ENCODE peak calls at places on chromosome 15, in ten cellular contexts. M is foreskin fibroblast, W is activated T-cell treated with anti-CD3 and anti-CD28 coated beads for 1 hour, U is ureter, V is kidney tubule cell, E is adrenal gland, L is germinal center, I is memory B cell, T is NCI-H1092 treated with DMSO at 0.1 percent for 48 hours, N is Caco-2. J is an unnamed sample.

GRCh38 chr15:66560856-66561525 is 4.8 kb downstream of the LCTL start:
- DNase-seq in M (no peak), W (no peak), U (no peak), V (no peak), E (no peak), L (no peak), I (no peak), T (no peak), N (no peak), J (no peak)

GRCh38 chr15:59176653-59177444 is 29.8 kb upstream of the LDHAL6B start:
- DNase-seq in M (no peak), W (no peak), U (no peak), V (no peak), E (no peak), L (no peak), I (no peak), T (no peak), N (no peak), J (no peak)

GRCh38 chr15:68930268-68931022 is at the start of gene SPESP1:
- DNase-seq in M (peak), W (peak), U (peak), V (peak), E (peak), L (peak), I (peak), T (no peak), N (no peak), J (peak)

GRCh38 chr15:55587321-55588069 is 650 bp downstream of the PYGO1 start:
- DNase-seq in M (peak), W (no peak), U (no peak), V (peak), E (peak), L (peak), I (peak), T (peak), N (peak), J (no peak)

GRCh38 chr15:91192285-91193058 is 92.4 kb downstream of the SV2B start:
- DNase-seq in M (no peak), W (no peak), U (no peak), V (no peak), E (no peak), L (no peak), I (no peak), T (peak), N (no peak), J (no peak)

GRCh38 chr15:100020181-100020580 is 286.9 kb upstream of the LYSMD4 start:
- DNase-seq in M (no peak), W (no peak), U (peak), V (peak), E (no peak), L (no peak), I (no peak), T (no peak), N (peak), J (no peak)

GRCh38 chr15:94910166-94910565 is 678.8 kb downstream of the MCTP2 start:
- DNase-seq in M (no peak), W (no peak), U (no peak), V (no peak), E (no peak), L (no peak), I (no peak), T (no peak), N (no peak), J (no peak)

GRCh38 chr15:74799843-74800558 is 12.6 kb upstream of the LMAN1L start:
- DNase-seq in M (peak), W (peak), U (peak), V (peak), E (peak), L (peak), I (peak), T (no peak), N (peak), J (peak)

GRCh38 chr15:69881310-69881660 is 216.4 kb downstream of the TLE3 start:
- DNase-seq in M (no peak), W (no peak), U (no peak), V (peak), E (no peak), L (peak), I (no peak), T (no peak), N (no peak), J (no peak)

GRCh38 chr15:91549581-91549980 is 303.9 kb upstream of the SLCO3A1 start:
- DNase-seq in M (no peak), W (no peak), U (no peak), V (no peak), E (no peak), L (no peak), I (no peak), T (peak), N (no peak), J (no peak)

GRCh38 chr15:55196011-55196410 is 730 bp downstream of the RSL24D1 start:
- DNase-seq in M (no peak), W (no peak), U (no peak), V (no peak), E (no peak), L (peak), I (no peak), T (no peak), N (no peak), J (no peak)

GRCh38 chr15:20645956-20646355 is 104.4 kb upstream of the GOLGA6L6 start:
- DNase-seq in M (no peak), W (no peak), U (peak), V (no peak), E (peak), L (no peak), I (no peak), T (no peak), N (no peak), J (no peak)

GRCh38 chr15:55234104-55234799 is 37.5 kb upstream of the RSL24D1 start:
- DNase-seq in M (no peak), W (no peak), U (no peak), V (no peak), E (no peak), L (no peak), I (no peak), T (no peak), N (no peak), J (no peak)

GRCh38 chr15:59307164-59307535 is 65.5 kb downstream of the MYO1E start:
- DNase-seq in M (no peak), W (no peak), U (no peak), V (no peak), E (no peak), L (no peak), I (no peak), T (no peak), N (no peak), J (peak)

GRCh38 chr15:99176757-99177156 is 71.9 kb downstream of the SYNM start:
- DNase-seq in M (peak), W (no peak), U (no peak), V (peak), E (no peak), L (no peak), I (no peak), T (no peak), N (no peak), J (no peak)

GRCh38 chr15:98649621-98649995 is 1.3 kb downstream of the IGF1R start:
- DNase-seq in M (no peak), W (peak), U (peak), V (peak), E (peak), L (peak), I (peak), T (no peak), N (peak), J (no peak)

GRCh38 chr15:63634154-63634553 is 37.0 kb downstream of the FBXL22 start:
- DNase-seq in M (no peak), W (no peak), U (no peak), V (no peak), E (no peak), L (no peak), I (no peak), T (no peak), N (no peak), J (no peak)

GRCh38 chr15:38535451-38536200 is 29.0 kb downstream of the RASGRP1 start:
- DNase-seq in M (no peak), W (no peak), U (no peak), V (peak), E (no peak), L (no peak), I (no peak), T (no peak), N (no peak), J (no peak)

GRCh38 chr15:98506172-98506571 is 142.2 kb upstream of the IGF1R start:
- DNase-seq in M (no peak), W (no peak), U (no peak), V (no peak), E (no peak), L (no peak), I (no peak), T (no peak), N (no peak), J (no peak)

GRCh38 chr15:91855684-91856553 is 2.4 kb downstream of the SLCO3A1 start:
- DNase-seq in M (no peak), W (no peak), U (no peak), V (peak), E (no peak), L (peak), I (no peak), T (peak), N (peak), J (no peak)

GRCh38 chr15:78047631-78048409 is 29.7 kb downstream of the TBC1D2B start:
- DNase-seq in M (no peak), W (no peak), U (no peak), V (no peak), E (no peak), L (no peak), I (no peak), T (no peak), N (no peak), J (peak)

GRCh38 chr15:83446417-83446816 is 724 bp upstream of the SH3GL3 start:
- DNase-seq in M (no peak), W (no peak), U (no peak), V (no peak), E (no peak), L (no peak), I (no peak), T (no peak), N (no peak), J (no peak)

GRCh38 chr15:25763206-25763880 is 99.8 kb downstream of the ATP10A start:
- DNase-seq in M (no peak), W (no peak), U (peak), V (peak), E (no peak), L (no peak), I (no peak), T (no peak), N (peak), J (no peak)

GRCh38 chr15:67190813-67191212 is 63.6 kb downstream of the AAGAB start:
- DNase-seq in M (no peak), W (no peak), U (no peak), V (no peak), E (no peak), L (no peak), I (no peak), T (no peak), N (no peak), J (no peak)

GRCh38 chr15:87287156-87287555 is 969.4 kb downstream of the NTRK3 start:
- DNase-seq in M (peak), W (no peak), U (no peak), V (no peak), E (no peak), L (no peak), I (no peak), T (no peak), N (no peak), J (no peak)

GRCh38 chr15:101147181-101147580 is 104.7 kb downstream of the CHSY1 start:
- DNase-seq in M (no peak), W (no peak), U (no peak), V (no peak), E (no peak), L (no peak), I (no peak), T (no peak), N (no peak), J (no peak)

GRCh38 chr15:78740904-78741274 is 70.4 kb downstream of the ADAMTS7 start:
- DNase-seq in M (no peak), W (no peak), U (peak), V (no peak), E (no peak), L (no peak), I (no peak), T (no peak), N (no peak), J (no peak)

GRCh38 chr15:75153084-75153483 is 48.6 kb upstream of the C15orf39 start:
- DNase-seq in M (no peak), W (no peak), U (no peak), V (peak), E (peak), L (no peak), I (no peak), T (no peak), N (no peak), J (no peak)

GRCh38 chr15:78455749-78456148 is 17.7 kb downstream of the IREB2 start:
- DNase-seq in M (no peak), W (no peak), U (no peak), V (no peak), E (peak), L (no peak), I (no peak), T (peak), N (no peak), J (no peak)

GRCh38 chr15:67098768-67099282 is 33.4 kb downstream of the SMAD3 start:
- DNase-seq in M (no peak), W (no peak), U (no peak), V (peak), E (no peak), L (no peak), I (no peak), T (no peak), N (no peak), J (no peak)

GRCh38 chr15:63070681-63071129 is 28.2 kb downstream of the TPM1 start:
- DNase-seq in M (no peak), W (no peak), U (no peak), V (peak), E (no peak), L (no peak), I (no peak), T (no peak), N (no peak), J (no peak)